ENCODE peak calls at places on chromosomes 7 and 10, in five cellular contexts. One of them, this sample, is unnamed.

GRCh38 chr7:90530263-90530662 is 60.8 kb downstream of the PTTG1IP2 start:
- DNase-seq in stimulated activated CD4-positive, alpha-beta T cell treated with anti-CD3 and anti-CD28 coated beads, TNF-alpha, amount 100 ng/mL, for 4 hours: no peak
- DNase-seq in activated CD4-positive, alpha-beta T cell treated with anti-CD3 and anti-CD28 coated beads for 48 hours: no peak
- DNase-seq in iris pigment epithelial cell: peak; percentile 84
- DNase-seq in T-helper 2 cell: no peak
- DNase-seq in this sample: no peak

GRCh38 chr7:4876586-4876985 is 6.9 kb downstream of the RADIL start:
- DNase-seq in stimulated activated CD4-positive, alpha-beta T cell treated with anti-CD3 and anti-CD28 coated beads, TNF-alpha, amount 100 ng/mL, for 4 hours: no peak
- DNase-seq in activated CD4-positive, alpha-beta T cell treated with anti-CD3 and anti-CD28 coated beads for 48 hours: no peak
- DNase-seq in iris pigment epithelial cell: no peak
- DNase-seq in T-helper 2 cell: no peak
- DNase-seq in this sample: peak; percentile 38

GRCh38 chr10:131871673-131872005 is 29.2 kb upstream of the PPP2R2D start:
- DNase-seq in stimulated activated CD4-positive, alpha-beta T cell treated with anti-CD3 and anti-CD28 coated beads, TNF-alpha, amount 100 ng/mL, for 4 hours: no peak
- DNase-seq in activated CD4-positive, alpha-beta T cell treated with anti-CD3 and anti-CD28 coated beads for 48 hours: no peak
- DNase-seq in iris pigment epithelial cell: no peak
- DNase-seq in T-helper 2 cell: no peak
- DNase-seq in this sample: no peak

GRCh38 chr7:2232766-2233520 is at the start of gene MAD1L1:
- DNase-seq in stimulated activated CD4-positive, alpha-beta T cell treated with anti-CD3 and anti-CD28 coated beads, TNF-alpha, amount 100 ng/mL, for 4 hours: peak; percentile 78
- DNase-seq in activated CD4-positive, alpha-beta T cell treated with anti-CD3 and anti-CD28 coated beads for 48 hours: peak; percentile 92
- DNase-seq in iris pigment epithelial cell: peak; percentile 89
- DNase-seq in T-helper 2 cell: peak; percentile 74
- DNase-seq in this sample: peak; percentile 90

GRCh38 chr7:128362670-128363069 is 1.2 kb upstream of the PRRT4 start:
- DNase-seq in stimulated activated CD4-positive, alpha-beta T cell treated with anti-CD3 and anti-CD28 coated beads, TNF-alpha, amount 100 ng/mL, for 4 hours: no peak
- DNase-seq in activated CD4-positive, alpha-beta T cell treated with anti-CD3 and anti-CD28 coated beads for 48 hours: no peak
- DNase-seq in iris pigment epithelial cell: peak; percentile 50
- DNase-seq in T-helper 2 cell: no peak
- DNase-seq in this sample: no peak

GRCh38 chr7:141837683-141838082 is 3.6 kb downstream of the PRSS37 start:
- DNase-seq in stimulated activated CD4-positive, alpha-beta T cell treated with anti-CD3 and anti-CD28 coated beads, TNF-alpha, amount 100 ng/mL, for 4 hours: no peak
- DNase-seq in activated CD4-positive, alpha-beta T cell treated with anti-CD3 and anti-CD28 coated beads for 48 hours: no peak
- DNase-seq in iris pigment epithelial cell: no peak
- DNase-seq in T-helper 2 cell: no peak
- DNase-seq in this sample: no peak

GRCh38 chr10:78765726-78766335 is 302.9 kb upstream of the ZMIZ1 start:
- DNase-seq in stimulated activated CD4-positive, alpha-beta T cell treated with anti-CD3 and anti-CD28 coated beads, TNF-alpha, amount 100 ng/mL, for 4 hours: no peak
- DNase-seq in activated CD4-positive, alpha-beta T cell treated with anti-CD3 and anti-CD28 coated beads for 48 hours: no peak
- DNase-seq in iris pigment epithelial cell: no peak
- DNase-seq in T-helper 2 cell: no peak
- DNase-seq in this sample: no peak

GRCh38 chr10:98349508-98349922 is 65.5 kb downstream of the PYROXD2 start:
- DNase-seq in stimulated activated CD4-positive, alpha-beta T cell treated with anti-CD3 and anti-CD28 coated beads, TNF-alpha, amount 100 ng/mL, for 4 hours: no peak
- DNase-seq in activated CD4-positive, alpha-beta T cell treated with anti-CD3 and anti-CD28 coated beads for 48 hours: no peak
- DNase-seq in iris pigment epithelial cell: peak; percentile 95
- DNase-seq in T-helper 2 cell: no peak
- DNase-seq in this sample: no peak

GRCh38 chr7:136566491-136566890 is 302.0 kb upstream of the CHRM2 start:
- DNase-seq in stimulated activated CD4-positive, alpha-beta T cell treated with anti-CD3 and anti-CD28 coated beads, TNF-alpha, amount 100 ng/mL, for 4 hours: no peak
- DNase-seq in activated CD4-positive, alpha-beta T cell treated with anti-CD3 and anti-CD28 coated beads for 48 hours: no peak
- DNase-seq in iris pigment epithelial cell: no peak
- DNase-seq in T-helper 2 cell: no peak
- DNase-seq in this sample: no peak

GRCh38 chr7:73342645-73343044 is 14.7 kb downstream of the FKBP6 start:
- DNase-seq in stimulated activated CD4-positive, alpha-beta T cell treated with anti-CD3 and anti-CD28 coated beads, TNF-alpha, amount 100 ng/mL, for 4 hours: no peak
- DNase-seq in activated CD4-positive, alpha-beta T cell treated with anti-CD3 and anti-CD28 coated beads for 48 hours: no peak
- DNase-seq in iris pigment epithelial cell: peak; percentile 67
- DNase-seq in T-helper 2 cell: no peak
- DNase-seq in this sample: no peak

GRCh38 chr7:114468844-114469243 is 54.2 kb downstream of the FOXP2 start:
- DNase-seq in stimulated activated CD4-positive, alpha-beta T cell treated with anti-CD3 and anti-CD28 coated beads, TNF-alpha, amount 100 ng/mL, for 4 hours: no peak
- DNase-seq in activated CD4-positive, alpha-beta T cell treated with anti-CD3 and anti-CD28 coated beads for 48 hours: no peak
- DNase-seq in iris pigment epithelial cell: no peak
- DNase-seq in T-helper 2 cell: no peak
- DNase-seq in this sample: no peak

GRCh38 chr7:17640730-17641377 is 299.4 kb downstream of the SNX13 start:
- DNase-seq in stimulated activated CD4-positive, alpha-beta T cell treated with anti-CD3 and anti-CD28 coated beads, TNF-alpha, amount 100 ng/mL, for 4 hours: no peak
- DNase-seq in activated CD4-positive, alpha-beta T cell treated with anti-CD3 and anti-CD28 coated beads for 48 hours: peak; percentile 32
- DNase-seq in iris pigment epithelial cell: no peak
- DNase-seq in T-helper 2 cell: no peak
- DNase-seq in this sample: no peak

GRCh38 chr7:32217841-32218467 is 147.7 kb upstream of the PDE1C start:
- DNase-seq in stimulated activated CD4-positive, alpha-beta T cell treated with anti-CD3 and anti-CD28 coated beads, TNF-alpha, amount 100 ng/mL, for 4 hours: no peak
- DNase-seq in activated CD4-positive, alpha-beta T cell treated with anti-CD3 and anti-CD28 coated beads for 48 hours: no peak
- DNase-seq in iris pigment epithelial cell: no peak
- DNase-seq in T-helper 2 cell: no peak
- DNase-seq in this sample: no peak